ENCODE peak calls at places on chromosome 20, in seven cellular contexts. B, Q, I, X, Y, R and H are unnamed samples.
A peak's percentile ranks its signal among the peaks of the same experiment; 100 is the strongest.

GRCh38 chr20:62607366-62608217 is 34.7 kb upstream of the SLCO4A1 start:
- DNase-seq in B (no peak), Q (no peak), I (no peak), X (no peak), Y (no peak), R (no peak), H (no peak)

GRCh38 chr20:44411757-44412401 is 56.4 kb downstream of the HNF4A start:
- DNase-seq in B (no peak), Q (no peak), I (no peak), X (no peak), Y (no peak), R (no peak), H (no peak)

GRCh38 chr20:57047281-57048026 is 219.0 kb downstream of the BMP7 start:
- DNase-seq in B (peak; percentile 57), Q (no peak), I (peak; percentile 27), X (no peak), Y (no peak), R (no peak), H (peak; percentile 66)

GRCh38 chr20:8476023-8476422 is 344.0 kb downstream of the PLCB1 start:
- DNase-seq in B (no peak), Q (no peak), I (no peak), X (no peak), Y (no peak), R (no peak), H (no peak)

GRCh38 chr20:57589728-57590484 is 29.0 kb downstream of the PCK1 start:
- DNase-seq in B (no peak), Q (no peak), I (no peak), X (no peak), Y (no peak), R (no peak), H (peak; percentile 42)

GRCh38 chr20:23246682-23247664 is 103.6 kb upstream of the NXT1 start:
- DNase-seq in B (no peak), Q (no peak), I (no peak), X (no peak), Y (no peak), R (no peak), H (no peak)

GRCh38 chr20:12358006-12358654 is 440.4 kb downstream of the BTBD3 start:
- DNase-seq in B (no peak), Q (peak; percentile 6), I (peak; percentile 20), X (no peak), Y (peak; percentile 82), R (no peak), H (peak; percentile 56)

GRCh38 chr20:47670913-47671312 is 114.4 kb downstream of the SULF2 start:
- DNase-seq in B (no peak), Q (no peak), I (no peak), X (no peak), Y (no peak), R (no peak), H (no peak)

GRCh38 chr20:45020236-45020886 is 54.0 kb downstream of the STK4 start:
- DNase-seq in B (no peak), Q (no peak), I (peak; percentile 76), X (no peak), Y (no peak), R (no peak), H (no peak)

GRCh38 chr20:41259309-41259708 is 58.2 kb downstream of the ZHX3 start:
- DNase-seq in B (no peak), Q (no peak), I (no peak), X (no peak), Y (no peak), R (no peak), H (no peak)

GRCh38 chr20:8547035-8547649 is 415.1 kb downstream of the PLCB1 start:
- DNase-seq in B (no peak), Q (no peak), I (no peak), X (no peak), Y (no peak), R (no peak), H (no peak)

GRCh38 chr20:977021-977420 is 25.1 kb downstream of the RSPO4 start:
- DNase-seq in B (no peak), Q (no peak), I (no peak), X (no peak), Y (peak; percentile 23), R (no peak), H (no peak)

GRCh38 chr20:5070081-5070480 is 49.7 kb downstream of the PCNA start:
- DNase-seq in B (no peak), Q (no peak), I (no peak), X (no peak), Y (no peak), R (no peak), H (no peak)

GRCh38 chr20:23926941-23927872 is 47.7 kb upstream of the CST5 start:
- DNase-seq in B (no peak), Q (no peak), I (no peak), X (no peak), Y (no peak), R (no peak), H (no peak)

GRCh38 chr20:44961868-44962267 is 1.7 kb upstream of the TOMM34 start:
- DNase-seq in B (peak; percentile 54), Q (no peak), I (no peak), X (peak; percentile 24), Y (peak; percentile 74), R (no peak), H (peak; percentile 26)

GRCh38 chr20:47111576-47111975 is 216.9 kb downstream of the EYA2 start:
- DNase-seq in B (no peak), Q (no peak), I (no peak), X (no peak), Y (no peak), R (no peak), H (no peak)

GRCh38 chr20:19633985-19634384 is 124.1 kb upstream of the RIN2 start:
- DNase-seq in B (no peak), Q (no peak), I (no peak), X (peak; percentile 8), Y (no peak), R (no peak), H (no peak)

GRCh38 chr20:19785173-19785799 is 27.2 kb downstream of the RIN2 start:
- DNase-seq in B (no peak), Q (no peak), I (peak; percentile 58), X (peak; percentile 44), Y (no peak), R (no peak), H (no peak)

GRCh38 chr20:61436674-61437279 is 184.7 kb downstream of the CDH4 start:
- DNase-seq in B (peak; percentile 96), Q (no peak), I (peak; percentile 86), X (peak; percentile 95), Y (peak; percentile 100), R (peak; percentile 30), H (peak; percentile 99)

GRCh38 chr20:45465492-45466266 is 3.9 kb upstream of the WFDC2 start:
- DNase-seq in B (no peak), Q (no peak), I (no peak), X (no peak), Y (no peak), R (no peak), H (no peak)

GRCh38 chr20:50085481-50086365 is 27.2 kb downstream of the UBE2V1 start:
- DNase-seq in B (peak; percentile 86), Q (peak; percentile 55), I (peak; percentile 75), X (peak; percentile 56), Y (peak; percentile 84), R (no peak), H (peak; percentile 42)

GRCh38 chr20:45950330-45950646 is 15.8 kb downstream of the PCIF1 start:
- DNase-seq in B (no peak), Q (no peak), I (no peak), X (no peak), Y (no peak), R (no peak), H (no peak)